ENCODE peak calls at places on chromosomes 3 and 15, in nine cellular contexts. D is dorsolateral prefrontal cortex, Z is HCT116, U is lower leg skin, O is osteocyte, K is pancreas, S is H9, A is upper lobe of right lung, V is sigmoid colon. G is an unnamed sample.

GRCh38 chr15:62742409-62743171 is 300.0 kb upstream of the TPM1 start:
- DNase-seq in D (peak; percentile 60), Z (peak; percentile 42), U (peak; percentile 93), O (no peak), K (no peak), S (peak; percentile 53), A (no peak), V (peak; percentile 92), G (peak; percentile 60)

GRCh38 chr3:171295502-171296373 is 164.5 kb downstream of the TNIK start:
- DNase-seq in D (no peak), Z (no peak), U (no peak), O (no peak), K (no peak), S (no peak), A (no peak), V (no peak), G (no peak)

GRCh38 chr3:50251220-50251619 is 15.2 kb downstream of the GNAI2 start:
- DNase-seq in D (no peak), Z (no peak), U (no peak), O (no peak), K (no peak), S (no peak), A (no peak), V (no peak), G (no peak)

GRCh38 chr3:23691343-23691895 is 114.3 kb upstream of the UBE2E1 start:
- DNase-seq in D (no peak), Z (no peak), U (no peak), O (no peak), K (no peak), S (no peak), A (no peak), V (no peak), G (no peak)

GRCh38 chr3:120350431-120350941 is 1.3 kb upstream of the LRRC58 start:
- DNase-seq in D (no peak), Z (no peak), U (no peak), O (no peak), K (no peak), S (no peak), A (no peak), V (peak; percentile 67), G (no peak)

GRCh38 chr3:130342821-130343661 is 2.4 kb upstream of the COL6A5 start:
- DNase-seq in D (no peak), Z (no peak), U (no peak), O (no peak), K (no peak), S (no peak), A (no peak), V (no peak), G (no peak)

GRCh38 chr3:27718459-27718858 is 3.7 kb downstream of the EOMES start:
- DNase-seq in D (no peak), Z (no peak), U (no peak), O (no peak), K (no peak), S (no peak), A (no peak), V (no peak), G (no peak)

GRCh38 chr3:134485075-134485536 is 679 bp downstream of the ANAPC13 start:
- DNase-seq in D (no peak), Z (no peak), U (no peak), O (no peak), K (peak; percentile 35), S (no peak), A (no peak), V (no peak), G (no peak)

GRCh38 chr3:15181964-15182363 is 24.1 kb upstream of the CAPN7 start:
- DNase-seq in D (no peak), Z (no peak), U (no peak), O (no peak), K (no peak), S (no peak), A (no peak), V (no peak), G (no peak)

GRCh38 chr3:117912352-117912751 is 1122.3 kb downstream of the IGSF11 start:
- DNase-seq in D (no peak), Z (no peak), U (no peak), O (no peak), K (no peak), S (no peak), A (no peak), V (no peak), G (no peak)

GRCh38 chr15:34682673-34683072 is 72.1 kb downstream of the GJD2 start:
- DNase-seq in D (no peak), Z (peak; percentile 72), U (no peak), O (no peak), K (no peak), S (no peak), A (no peak), V (no peak), G (no peak)

GRCh38 chr3:167110906-167111305 is 269.2 kb downstream of the ZBBX start:
- DNase-seq in D (no peak), Z (no peak), U (no peak), O (no peak), K (no peak), S (peak; percentile 63), A (no peak), V (no peak), G (no peak)

GRCh38 chr3:138842483-138843188 is 7.9 kb upstream of the PIK3CB start:
- DNase-seq in D (no peak), Z (no peak), U (no peak), O (no peak), K (no peak), S (no peak), A (no peak), V (no peak), G (no peak)

GRCh38 chr3:157142315-157142714 is 17.6 kb downstream of the CCNL1 start:
- DNase-seq in D (no peak), Z (no peak), U (no peak), O (no peak), K (no peak), S (no peak), A (no peak), V (no peak), G (no peak)

GRCh38 chr3:151155409-151156128 is 47.4 kb downstream of the GPR171 start:
- DNase-seq in D (no peak), Z (no peak), U (no peak), O (no peak), K (no peak), S (no peak), A (no peak), V (no peak), G (no peak)

GRCh38 chr3:149401215-149401925 is 23.9 kb upstream of the TM4SF1 start:
- DNase-seq in D (no peak), Z (no peak), U (no peak), O (no peak), K (peak; percentile 77), S (no peak), A (peak; percentile 74), V (no peak), G (no peak)

GRCh38 chr3:179716811-179717210 is 64.0 kb downstream of the USP13 start:
- DNase-seq in D (no peak), Z (no peak), U (no peak), O (no peak), K (no peak), S (no peak), A (no peak), V (no peak), G (no peak)

GRCh38 chr3:110752307-110752706 is 319.3 kb upstream of the NECTIN3 start:
- DNase-seq in D (no peak), Z (no peak), U (no peak), O (no peak), K (no peak), S (no peak), A (no peak), V (no peak), G (no peak)

GRCh38 chr3:12946661-12947316 is 105.4 kb upstream of the RPL32 start:
- DNase-seq in D (no peak), Z (no peak), U (no peak), O (no peak), K (no peak), S (no peak), A (no peak), V (no peak), G (no peak)

GRCh38 chr3:72309626-72310025 is 524.7 kb upstream of the PROK2 start:
- DNase-seq in D (no peak), Z (no peak), U (no peak), O (no peak), K (no peak), S (no peak), A (no peak), V (no peak), G (no peak)

GRCh38 chr3:164155386-164155785 is 922.9 kb downstream of the SI start:
- DNase-seq in D (no peak), Z (no peak), U (no peak), O (no peak), K (no peak), S (no peak), A (no peak), V (no peak), G (no peak)

GRCh38 chr15:93231261-93231939 is 142.4 kb upstream of the RGMA start:
- DNase-seq in D (no peak), Z (no peak), U (no peak), O (no peak), K (no peak), S (no peak), A (no peak), V (no peak), G (no peak)

GRCh38 chr3:38497026-38497425 is 886 bp downstream of the EXOG start:
- DNase-seq in D (no peak), Z (no peak), U (no peak), O (no peak), K (no peak), S (no peak), A (no peak), V (no peak), G (no peak)

GRCh38 chr15:99390667-99391066 is 139.4 kb downstream of the LRRC28 start:
- DNase-seq in D (no peak), Z (no peak), U (no peak), O (no peak), K (no peak), S (peak; percentile 56), A (no peak), V (no peak), G (no peak)
- TF ChIP-seq CTCF in D (no peak), Z (peak; percentile 15), U (no peak), O (no peak), K (no peak), S (peak; percentile 64), A (no peak), V (no peak), G (no peak)

GRCh38 chr3:58250093-58250707 is 12.6 kb downstream of the ABHD6 start:
- DNase-seq in D (no peak), Z (no peak), U (no peak), O (no peak), K (no peak), S (no peak), A (no peak), V (no peak), G (peak; percentile 17)
- TF ChIP-seq CTCF in D (no peak), Z (no peak), U (no peak), O (no peak), K (no peak), S (no peak), A (no peak), V (no peak), G (no peak)

GRCh38 chr3:28726840-28727239 is 378.2 kb upstream of the AZI2 start:
- DNase-seq in D (peak; percentile 38), Z (peak; percentile 44), U (no peak), O (no peak), K (peak; percentile 59), S (peak; percentile 69), A (peak; percentile 61), V (no peak), G (peak; percentile 48)
- TF ChIP-seq CTCF in D (peak; percentile 16), Z (peak; percentile 75), U (no peak), O (peak; percentile 46), K (peak; percentile 25), S (peak; percentile 83), A (peak; percentile 59), V (no peak), G (peak; percentile 63)

GRCh38 chr15:70097337-70098169 is at the start of gene TLE3:
- DNase-seq in D (peak; percentile 100), Z (peak; percentile 95), U (peak; percentile 100), O (peak; percentile 99), K (peak; percentile 99), S (peak; percentile 99), A (peak; percentile 99), V (peak; percentile 100), G (peak; percentile 98)
- TF ChIP-seq CTCF in D (peak; percentile 51), Z (peak; percentile 10), U (peak; percentile 71), O (peak; percentile 61), K (peak; percentile 11), S (peak; percentile 31), A (peak; percentile 59), V (no peak), G (peak; percentile 37)